ENCODE peak calls at places on chromosomes 13 and 19, in eight cellular contexts. One of them, this sample, is unnamed.

GRCh38 chr13:101977475-101977874 is 424.4 kb downstream of the FGF14 start:
- DNase-seq in cardiac muscle cell: no peak
- DNase-seq in adrenal gland: no peak
- DNase-seq in lower leg skin: no peak
- DNase-seq in brain microvascular endothelial cell: no peak
- DNase-seq in uterus: no peak
- DNase-seq in astrocyte of the cerebellum: no peak
- DNase-seq in heart left ventricle: no peak
- DNase-seq in this sample: no peak

GRCh38 chr19:17579523-17580244 is 24.2 kb downstream of the COLGALT1 start:
- DNase-seq in cardiac muscle cell: peak
- DNase-seq in adrenal gland: peak
- DNase-seq in lower leg skin: peak
- DNase-seq in brain microvascular endothelial cell: peak
- DNase-seq in uterus: peak
- DNase-seq in astrocyte of the cerebellum: no peak
- DNase-seq in heart left ventricle: peak
- DNase-seq in this sample: peak

GRCh38 chr13:25719666-25720065 is 332.1 kb downstream of the SHISA2 start:
- DNase-seq in cardiac muscle cell: no peak
- DNase-seq in adrenal gland: no peak
- DNase-seq in lower leg skin: no peak
- DNase-seq in brain microvascular endothelial cell: no peak
- DNase-seq in uterus: no peak
- DNase-seq in astrocyte of the cerebellum: no peak
- DNase-seq in heart left ventricle: no peak
- DNase-seq in this sample: no peak

GRCh38 chr13:30736461-30736860 is 1.1 kb downstream of the ALOX5AP start:
- DNase-seq in cardiac muscle cell: no peak
- DNase-seq in adrenal gland: no peak
- DNase-seq in lower leg skin: no peak
- DNase-seq in brain microvascular endothelial cell: no peak
- DNase-seq in uterus: no peak
- DNase-seq in astrocyte of the cerebellum: no peak
- DNase-seq in heart left ventricle: no peak
- DNase-seq in this sample: no peak

GRCh38 chr13:33787051-33787591 is 30.8 kb upstream of the RFC3 start:
- DNase-seq in cardiac muscle cell: no peak
- DNase-seq in adrenal gland: no peak
- DNase-seq in lower leg skin: no peak
- DNase-seq in brain microvascular endothelial cell: no peak
- DNase-seq in uterus: no peak
- DNase-seq in astrocyte of the cerebellum: no peak
- DNase-seq in heart left ventricle: no peak
- DNase-seq in this sample: no peak

GRCh38 chr13:95180513-95181245 is 120.6 kb downstream of the ABCC4 start:
- DNase-seq in cardiac muscle cell: peak
- DNase-seq in adrenal gland: no peak
- DNase-seq in lower leg skin: no peak
- DNase-seq in brain microvascular endothelial cell: no peak
- DNase-seq in uterus: no peak
- DNase-seq in astrocyte of the cerebellum: no peak
- DNase-seq in heart left ventricle: no peak
- DNase-seq in this sample: no peak

GRCh38 chr13:110507678-110508381 is 53.7 kb downstream of the RAB20 start:
- DNase-seq in cardiac muscle cell: no peak
- DNase-seq in adrenal gland: no peak
- DNase-seq in lower leg skin: no peak
- DNase-seq in brain microvascular endothelial cell: no peak
- DNase-seq in uterus: no peak
- DNase-seq in astrocyte of the cerebellum: no peak
- DNase-seq in heart left ventricle: peak
- DNase-seq in this sample: peak

GRCh38 chr19:4633140-4633967 is 6.0 kb upstream of the TNFAIP8L1 start:
- DNase-seq in cardiac muscle cell: peak
- DNase-seq in adrenal gland: peak
- DNase-seq in lower leg skin: no peak
- DNase-seq in brain microvascular endothelial cell: peak
- DNase-seq in uterus: no peak
- DNase-seq in astrocyte of the cerebellum: no peak
- DNase-seq in heart left ventricle: peak
- DNase-seq in this sample: peak

GRCh38 chr19:19034204-19034624 is 811 bp downstream of the ARMC6 start:
- DNase-seq in cardiac muscle cell: peak
- DNase-seq in adrenal gland: no peak
- DNase-seq in lower leg skin: no peak
- DNase-seq in brain microvascular endothelial cell: peak
- DNase-seq in uterus: no peak
- DNase-seq in astrocyte of the cerebellum: peak
- DNase-seq in heart left ventricle: no peak
- DNase-seq in this sample: no peak

GRCh38 chr13:73572824-73573223 is 514.0 kb downstream of the KLF5 start:
- DNase-seq in cardiac muscle cell: no peak
- DNase-seq in adrenal gland: no peak
- DNase-seq in lower leg skin: no peak
- DNase-seq in brain microvascular endothelial cell: no peak
- DNase-seq in uterus: no peak
- DNase-seq in astrocyte of the cerebellum: no peak
- DNase-seq in heart left ventricle: no peak
- DNase-seq in this sample: no peak

GRCh38 chr19:38856813-38857212 is 7.0 kb upstream of the HNRNPL start:
- DNase-seq in cardiac muscle cell: no peak
- DNase-seq in adrenal gland: no peak
- DNase-seq in lower leg skin: no peak
- DNase-seq in brain microvascular endothelial cell: no peak
- DNase-seq in uterus: no peak
- DNase-seq in astrocyte of the cerebellum: no peak
- DNase-seq in heart left ventricle: no peak
- DNase-seq in this sample: no peak

GRCh38 chr19:40278361-40279045 is 6.6 kb downstream of the AKT2 start:
- DNase-seq in cardiac muscle cell: no peak
- DNase-seq in adrenal gland: no peak
- DNase-seq in lower leg skin: no peak
- DNase-seq in brain microvascular endothelial cell: no peak
- DNase-seq in uterus: peak
- DNase-seq in astrocyte of the cerebellum: no peak
- DNase-seq in heart left ventricle: no peak
- DNase-seq in this sample: no peak

GRCh38 chr13:111183959-111184684 is 69.0 kb downstream of the ARHGEF7 start:
- DNase-seq in cardiac muscle cell: no peak
- DNase-seq in adrenal gland: no peak
- DNase-seq in lower leg skin: no peak
- DNase-seq in brain microvascular endothelial cell: no peak
- DNase-seq in uterus: no peak
- DNase-seq in astrocyte of the cerebellum: no peak
- DNase-seq in heart left ventricle: no peak
- DNase-seq in this sample: peak

GRCh38 chr13:59979589-59979988 is 184.1 kb downstream of the DIAPH3 start:
- DNase-seq in cardiac muscle cell: no peak
- DNase-seq in adrenal gland: no peak
- DNase-seq in lower leg skin: no peak
- DNase-seq in brain microvascular endothelial cell: no peak
- DNase-seq in uterus: no peak
- DNase-seq in astrocyte of the cerebellum: no peak
- DNase-seq in heart left ventricle: no peak
- DNase-seq in this sample: no peak

GRCh38 chr19:51271015-51271600 is 20.2 kb downstream of the SIGLECL1 start:
- DNase-seq in cardiac muscle cell: no peak
- DNase-seq in adrenal gland: no peak
- DNase-seq in lower leg skin: peak
- DNase-seq in brain microvascular endothelial cell: no peak
- DNase-seq in uterus: no peak
- DNase-seq in astrocyte of the cerebellum: no peak
- DNase-seq in heart left ventricle: no peak
- DNase-seq in this sample: peak

GRCh38 chr19:1511318-1511988 is 1.4 kb downstream of the ADAMTSL5 start:
- DNase-seq in cardiac muscle cell: no peak
- DNase-seq in adrenal gland: no peak
- DNase-seq in lower leg skin: no peak
- DNase-seq in brain microvascular endothelial cell: no peak
- DNase-seq in uterus: no peak
- DNase-seq in astrocyte of the cerebellum: no peak
- DNase-seq in heart left ventricle: no peak
- DNase-seq in this sample: no peak

GRCh38 chr19:1511989-1512338 is 855 bp downstream of the ADAMTSL5 start:
- DNase-seq in cardiac muscle cell: no peak
- DNase-seq in adrenal gland: no peak
- DNase-seq in lower leg skin: no peak
- DNase-seq in brain microvascular endothelial cell: no peak
- DNase-seq in uterus: no peak
- DNase-seq in astrocyte of the cerebellum: no peak
- DNase-seq in heart left ventricle: no peak
- DNase-seq in this sample: no peak

GRCh38 chr19:1514295-1514661 is 1.5 kb upstream of the ADAMTSL5 start:
- DNase-seq in cardiac muscle cell: no peak
- DNase-seq in adrenal gland: no peak
- DNase-seq in lower leg skin: no peak
- DNase-seq in brain microvascular endothelial cell: no peak
- DNase-seq in uterus: no peak
- DNase-seq in astrocyte of the cerebellum: no peak
- DNase-seq in heart left ventricle: no peak
- DNase-seq in this sample: no peak

GRCh38 chr19:1513492-1514294 is 874 bp upstream of the ADAMTSL5 start:
- DNase-seq in cardiac muscle cell: peak
- DNase-seq in adrenal gland: no peak
- DNase-seq in lower leg skin: no peak
- DNase-seq in brain microvascular endothelial cell: no peak
- DNase-seq in uterus: peak
- DNase-seq in astrocyte of the cerebellum: no peak
- DNase-seq in heart left ventricle: no peak
- DNase-seq in this sample: peak

DNA sequence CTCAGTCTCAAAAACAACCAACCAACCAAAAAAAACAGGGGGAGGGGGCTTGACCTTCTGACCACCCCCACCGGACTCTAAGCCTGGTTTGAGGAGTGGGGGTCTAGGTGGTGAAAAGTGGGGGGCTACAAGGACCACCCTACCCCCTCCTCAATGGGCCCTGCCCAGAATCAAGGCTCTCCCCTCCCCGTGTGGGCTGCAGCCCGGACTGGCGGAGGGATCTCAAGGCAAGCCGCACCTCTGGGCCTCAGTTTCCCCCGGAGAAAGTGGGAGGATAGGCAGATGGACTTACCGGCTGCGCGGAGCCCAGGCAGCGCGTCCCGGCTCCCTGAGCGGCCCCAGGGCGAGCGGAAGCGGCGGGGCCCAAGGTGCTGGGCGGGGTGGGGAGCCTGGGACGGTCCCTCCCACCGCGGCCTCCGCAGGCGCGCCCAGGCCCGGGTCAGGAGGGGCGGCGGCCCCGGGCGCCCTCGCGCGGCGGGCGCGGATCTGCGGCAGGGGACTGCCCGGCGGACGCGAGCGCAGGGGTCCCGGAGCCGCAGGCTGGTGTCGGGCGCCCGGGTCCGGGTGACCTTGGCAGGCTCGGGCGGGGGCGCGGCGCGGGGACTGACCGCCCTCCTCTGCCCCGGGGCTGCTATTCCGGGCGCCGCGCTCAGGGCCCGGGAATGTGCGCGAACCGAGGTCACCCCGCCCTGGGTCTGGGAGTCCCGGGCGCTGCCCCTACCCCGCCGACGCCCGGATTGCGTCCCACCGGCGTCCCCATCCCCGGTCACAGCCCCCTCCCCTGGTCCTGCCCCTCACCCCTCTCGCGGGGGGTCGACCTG is at the start of gene ADAMTSL5:
- DNase-seq in cardiac muscle cell: peak
- DNase-seq in adrenal gland: no peak
- DNase-seq in lower leg skin: no peak
- DNase-seq in brain microvascular endothelial cell: no peak
- DNase-seq in uterus: peak
- DNase-seq in astrocyte of the cerebellum: no peak
- DNase-seq in heart left ventricle: peak
- DNase-seq in this sample: peak
- TF ChIP-seq CTCF in cardiac muscle cell: no peak
- TF ChIP-seq CTCF in adrenal gland: no peak
- TF ChIP-seq CTCF in lower leg skin: no peak
- TF ChIP-seq CTCF in brain microvascular endothelial cell: no peak
- TF ChIP-seq CTCF in uterus: peak
- TF ChIP-seq CTCF in astrocyte of the cerebellum: no peak
- TF ChIP-seq CTCF in heart left ventricle: no peak
- TF ChIP-seq CTCF in this sample: peak

DNA sequence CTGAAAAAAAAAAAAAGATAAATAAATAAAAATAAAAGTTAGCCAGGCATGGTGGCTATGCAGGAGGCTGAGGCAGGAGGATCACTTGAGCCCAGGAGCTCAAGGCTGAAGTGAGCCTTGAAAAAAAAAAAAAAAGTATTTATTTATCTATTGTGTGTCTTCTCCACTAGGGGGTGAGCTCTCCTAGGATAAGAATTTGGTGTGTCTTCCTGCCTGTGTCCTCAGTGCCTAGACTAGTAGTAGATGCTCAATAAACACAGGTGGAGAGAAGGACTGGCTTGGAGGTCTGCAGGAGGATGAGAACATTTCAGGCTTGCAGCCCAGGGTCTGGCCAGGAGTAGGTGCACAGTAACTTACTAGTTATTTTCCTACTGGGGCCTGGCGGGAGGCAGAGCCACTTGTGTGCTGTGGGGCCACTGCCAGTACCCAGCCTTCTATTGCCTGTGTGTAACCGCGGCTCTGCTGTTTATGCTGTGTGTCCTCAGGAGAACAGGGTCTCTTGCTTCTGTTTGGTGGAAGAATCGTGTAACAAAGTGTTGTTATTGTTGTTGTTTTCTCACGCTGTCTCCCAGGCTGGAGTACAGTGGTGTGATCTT is 5.4 kb downstream of the LMTK3 start:
- DNase-seq in cardiac muscle cell: no peak
- DNase-seq in adrenal gland: peak
- DNase-seq in lower leg skin: no peak
- DNase-seq in brain microvascular endothelial cell: no peak
- DNase-seq in uterus: no peak
- DNase-seq in astrocyte of the cerebellum: no peak
- DNase-seq in heart left ventricle: no peak
- DNase-seq in this sample: no peak
- TF ChIP-seq CTCF in cardiac muscle cell: peak
- TF ChIP-seq CTCF in adrenal gland: peak
- TF ChIP-seq CTCF in lower leg skin: no peak
- TF ChIP-seq CTCF in brain microvascular endothelial cell: peak
- TF ChIP-seq CTCF in uterus: peak
- TF ChIP-seq CTCF in astrocyte of the cerebellum: peak
- TF ChIP-seq CTCF in heart left ventricle: peak
- TF ChIP-seq CTCF in this sample: peak

DNA sequence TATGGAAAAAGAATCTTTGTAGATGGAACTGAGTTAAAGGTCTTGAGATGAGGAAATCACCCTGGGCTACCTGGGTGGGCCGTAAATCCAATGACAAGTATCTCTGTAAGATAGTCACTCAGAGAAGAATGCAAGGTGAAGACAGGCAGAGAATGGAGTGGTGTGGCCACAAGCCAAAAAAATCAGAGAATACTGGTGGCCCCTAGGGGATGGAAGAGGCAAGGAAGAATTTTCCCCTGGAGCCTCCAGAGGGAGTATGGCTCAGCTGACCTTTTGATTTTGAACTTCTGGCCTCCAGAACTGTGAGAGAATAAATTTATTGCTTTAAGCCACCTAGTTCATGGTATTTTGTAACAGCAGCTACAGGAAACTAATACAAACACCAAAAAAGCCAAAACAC is 32.7 kb upstream of the CSNK1A1L start:
- DNase-seq in cardiac muscle cell: no peak
- DNase-seq in adrenal gland: no peak
- DNase-seq in lower leg skin: no peak
- DNase-seq in brain microvascular endothelial cell: peak
- DNase-seq in uterus: no peak
- DNase-seq in astrocyte of the cerebellum: no peak
- DNase-seq in heart left ventricle: no peak
- DNase-seq in this sample: no peak
- TF ChIP-seq CTCF in cardiac muscle cell: peak
- TF ChIP-seq CTCF in adrenal gland: no peak
- TF ChIP-seq CTCF in lower leg skin: no peak
- TF ChIP-seq CTCF in brain microvascular endothelial cell: peak
- TF ChIP-seq CTCF in uterus: no peak
- TF ChIP-seq CTCF in astrocyte of the cerebellum: peak
- TF ChIP-seq CTCF in heart left ventricle: no peak
- TF ChIP-seq CTCF in this sample: no peak

GRCh38 chr19:44637390-44637764 is 6.3 kb upstream of the PVR start:
- DNase-seq in cardiac muscle cell: no peak
- DNase-seq in adrenal gland: no peak
- DNase-seq in lower leg skin: no peak
- DNase-seq in brain microvascular endothelial cell: no peak
- DNase-seq in uterus: no peak
- DNase-seq in astrocyte of the cerebellum: no peak
- DNase-seq in heart left ventricle: no peak
- DNase-seq in this sample: no peak
- TF ChIP-seq CTCF in cardiac muscle cell: no peak
- TF ChIP-seq CTCF in adrenal gland: no peak
- TF ChIP-seq CTCF in lower leg skin: no peak
- TF ChIP-seq CTCF in brain microvascular endothelial cell: no peak
- TF ChIP-seq CTCF in uterus: no peak
- TF ChIP-seq CTCF in astrocyte of the cerebellum: no peak
- TF ChIP-seq CTCF in heart left ventricle: no peak
- TF ChIP-seq CTCF in this sample: no peak

This sample was measured in left ventricle myocardium inferior.